ENCODE peak calls at places on chromosome 6, in six cellular contexts. K is NB4, E is epithelial cell of proximal tubule, A is posterior cingulate gyrus, B is right atrium auricular region, Y is renal cortical epithelial cell. W is an unnamed sample.
A peak's percentile ranks its signal among the peaks of the same experiment; 100 is the strongest.

GRCh38 chr6:166600932-166601331 is 14.5 kb upstream of the RAMACL start:
- DNase-seq in K (no peak), E (no peak), A (no peak), B (no peak), Y (no peak), W (no peak)

GRCh38 chr6:68128211-68128610 is 506.9 kb upstream of the ADGRB3 start:
- DNase-seq in K (no peak), E (no peak), A (no peak), B (no peak), Y (no peak), W (no peak)

GRCh38 chr6:117463762-117464665 is 18.5 kb upstream of the DCBLD1 start:
- DNase-seq in K (peak; percentile 39), E (no peak), A (no peak), B (no peak), Y (peak; percentile 56), W (no peak)

GRCh38 chr6:170021579-170021978 is 269.3 kb downstream of the DLL1 start:
- DNase-seq in K (no peak), E (no peak), A (no peak), B (no peak), Y (no peak), W (no peak)

GRCh38 chr6:146189131-146189530 is 160.3 kb downstream of the GRM1 start:
- DNase-seq in K (no peak), E (no peak), A (no peak), B (no peak), Y (no peak), W (no peak)

GRCh38 chr6:102051720-102052119 is 658.2 kb downstream of the GRIK2 start:
- DNase-seq in K (no peak), E (no peak), A (no peak), B (no peak), Y (no peak), W (no peak)

GRCh38 chr6:32108094-32108627 is 977 bp downstream of the TNXB start:
- DNase-seq in K (no peak), E (no peak), A (no peak), B (peak; percentile 93), Y (no peak), W (no peak)

GRCh38 chr6:158413814-158414563 is 101.7 kb downstream of the TULP4 start:
- DNase-seq in K (no peak), E (no peak), A (no peak), B (no peak), Y (no peak), W (no peak)

GRCh38 chr6:99603421-99604160 is 3.0 kb upstream of the PRDM13 start:
- DNase-seq in K (peak; percentile 51), E (no peak), A (no peak), B (no peak), Y (no peak), W (peak; percentile 60)

GRCh38 chr6:158506577-158506976 is 53.3 kb upstream of the TMEM181 start:
- DNase-seq in K (no peak), E (no peak), A (no peak), B (peak; percentile 9), Y (no peak), W (peak; percentile 28)

GRCh38 chr6:26118999-26119398 is 31.8 kb downstream of the HFE start:
- DNase-seq in K (peak; percentile 33), E (no peak), A (peak; percentile 46), B (no peak), Y (peak; percentile 91), W (no peak)

GRCh38 chr6:131792091-131792496 is 15.7 kb upstream of the ENPP1 start:
- DNase-seq in K (no peak), E (no peak), A (no peak), B (no peak), Y (peak; percentile 33), W (no peak)

GRCh38 chr6:6243846-6244245 is 76.6 kb downstream of the F13A1 start:
- DNase-seq in K (no peak), E (no peak), A (no peak), B (no peak), Y (peak; percentile 7), W (no peak)

GRCh38 chr6:170108890-170109587 is 181.8 kb downstream of the DLL1 start:
- DNase-seq in K (no peak), E (no peak), A (no peak), B (peak; percentile 26), Y (no peak), W (no peak)

GRCh38 chr6:32393660-32394420 is 13.1 kb downstream of the BTNL2 start:
- DNase-seq in K (no peak), E (peak; percentile 58), A (no peak), B (no peak), Y (peak; percentile 87), W (peak; percentile 38)

GRCh38 chr6:131602913-131603312 is 25.1 kb downstream of the MED23 start:
- DNase-seq in K (no peak), E (peak; percentile 32), A (no peak), B (no peak), Y (peak; percentile 57), W (no peak)

GRCh38 chr6:149236584-149236983 is 80.9 kb upstream of the TAB2 start:
- DNase-seq in K (no peak), E (no peak), A (no peak), B (no peak), Y (peak; percentile 26), W (no peak)

W was measured in KBM-7.